ENCODE peak calls at places on chromosomes 1 and 21, in seven cellular contexts. E is IMR-90, B is spleen, N is Peyer's patch, C is endothelial cell of umbilical vein, A is HCT116, X is prostate gland. S is an unnamed sample.

GRCh38 chr1:162562452-162562828 is 918 bp downstream of the UAP1 start:
- DNase-seq in C (peak; percentile 65), A (no peak), N (peak; percentile 61), E (peak; percentile 65), B (no peak), X (peak; percentile 23), S (no peak)

GRCh38 chr1:59138402-59138801 is 158.5 kb upstream of the FGGY start:
- DNase-seq in E (no peak), N (no peak), C (no peak), X (no peak), A (no peak), B (no peak), S (no peak)

GRCh38 chr1:25641329-25641725 is 24.7 kb downstream of the MAN1C1 start:
- DNase-seq in X (no peak), N (no peak), B (no peak), C (no peak), A (no peak), E (no peak), S (no peak)

GRCh38 chr1:119885903-119886783 is 10.2 kb downstream of the ADAM30 start:
- DNase-seq in C (peak; percentile 54), E (peak; percentile 39), X (peak; percentile 35), A (peak; percentile 37), N (peak; percentile 81), B (peak; percentile 81), S (peak; percentile 24)

GRCh38 chr1:55472115-55472514 is 257.0 kb upstream of the USP24 start:
- DNase-seq in A (no peak), C (no peak), N (no peak), E (no peak), B (no peak), X (no peak), S (no peak)

GRCh38 chr1:39110882-39111281 is 84.7 kb downstream of the NDUFS5 start:
- DNase-seq in N (no peak), X (no peak), E (peak; percentile 68), B (no peak), A (no peak), C (no peak), S (no peak)

GRCh38 chr1:110454328-110454727 is 3.4 kb downstream of the PROK1 start:
- DNase-seq in C (no peak), E (no peak), A (no peak), X (no peak), B (no peak), N (no peak), S (no peak)

GRCh38 chr1:70411360-70411844 is 334 bp downstream of the CTH start:
- DNase-seq in E (peak; percentile 39), B (peak; percentile 86), C (no peak), N (no peak), X (no peak), A (no peak), S (no peak)

GRCh38 chr1:31400393-31400792 is 12.6 kb upstream of the SERINC2 start:
- DNase-seq in C (no peak), X (no peak), N (no peak), B (no peak), A (no peak), E (peak; percentile 51), S (no peak)

GRCh38 chr1:233006582-233006981 is 56.2 kb downstream of the NTPCR start:
- DNase-seq in C (no peak), X (no peak), E (peak; percentile 16), A (no peak), N (no peak), B (no peak), S (no peak)

GRCh38 chr1:25246600-25247023 is 642 bp downstream of the RSRP1 start:
- DNase-seq in N (no peak), B (peak; percentile 91), C (no peak), X (no peak), A (no peak), E (no peak), S (peak; percentile 55)

GRCh38 chr1:71417421-71417820 is 336.6 kb upstream of the ZRANB2 start:
- DNase-seq in X (no peak), E (no peak), C (no peak), B (no peak), N (no peak), A (no peak), S (no peak)

GRCh38 chr1:31748265-31748859 is 15.8 kb downstream of the ADGRB2 start:
- DNase-seq in B (no peak), C (no peak), X (no peak), A (no peak), E (peak; percentile 31), N (no peak), S (no peak)

GRCh38 chr1:170539154-170539553 is 7.2 kb downstream of the GORAB start:
- DNase-seq in N (no peak), X (no peak), B (no peak), E (no peak), A (no peak), C (no peak), S (no peak)

GRCh38 chr21:23542097-23542496 is 2065.2 kb downstream of the MRPL39 start:
- DNase-seq in B (no peak), E (no peak), C (no peak), A (no peak), N (no peak), X (no peak), S (no peak)

GRCh38 chr1:212413902-212414327 is 771 bp downstream of the PACC1 start:
- DNase-seq in X (no peak), C (no peak), A (no peak), B (no peak), E (peak; percentile 14), N (no peak), S (peak; percentile 27)

GRCh38 chr1:85576256-85576641 is 4.3 kb upstream of the CCN1 start:
- DNase-seq in E (no peak), C (no peak), B (no peak), X (no peak), N (no peak), A (no peak), S (no peak)
- H3K27ac ChIP-seq in E (peak overlapping the region; percentile 96), C (peak overlapping the region; percentile 98), B (peak overlapping the region; percentile 89), X (peak overlapping the region; percentile 96), N (peak overlapping the region; percentile 98), A (peak overlapping the region; percentile 64), S (peak overlapping the region; percentile 88)

DNA sequence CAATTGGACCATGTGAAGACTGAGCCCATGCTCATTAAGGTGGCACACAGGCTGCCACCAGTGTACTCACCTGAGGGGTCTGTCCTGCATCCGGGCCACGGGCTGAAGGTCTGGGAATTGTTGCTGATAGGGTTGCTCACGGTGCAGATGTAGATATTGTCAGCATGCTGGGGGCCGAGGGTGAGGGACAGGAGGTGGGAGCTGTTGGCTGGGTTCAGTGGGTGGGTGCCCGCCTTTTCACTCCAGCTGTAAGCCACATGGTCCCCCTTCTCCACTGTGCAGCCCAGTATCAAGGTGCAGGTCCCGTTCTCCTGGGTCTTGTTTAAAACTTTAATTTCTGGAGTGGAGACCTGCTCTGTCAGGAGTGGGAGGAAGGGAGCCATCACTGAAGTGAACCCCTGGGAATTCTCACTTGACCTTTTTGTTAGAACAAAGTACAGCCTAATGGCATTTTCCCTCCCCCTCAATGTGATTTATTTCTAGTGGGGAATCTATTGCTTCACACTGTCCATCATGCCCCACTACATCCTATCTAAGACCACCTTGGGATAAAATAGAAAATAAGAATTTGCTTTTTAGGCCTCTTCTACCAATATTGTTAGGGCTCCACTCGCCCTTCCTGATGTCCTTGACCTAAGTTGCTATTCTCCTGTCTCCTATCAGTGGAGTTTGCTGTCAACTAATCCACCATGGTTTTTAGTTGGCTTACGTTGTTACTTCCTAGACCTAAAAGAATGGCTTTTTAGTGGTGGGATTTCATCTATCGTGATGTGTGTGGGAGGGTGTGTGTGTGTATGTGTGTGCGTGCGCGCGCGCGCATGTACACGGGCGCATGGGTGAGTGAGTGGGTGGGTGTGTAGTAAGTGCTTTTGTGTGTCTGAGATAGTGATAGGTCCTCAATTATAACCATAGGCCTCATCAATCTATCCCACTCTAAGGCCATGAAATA is 12.0 kb downstream of the SLAMF1 start:
- DNase-seq in X (no peak), N (no peak), E (no peak), A (no peak), B (no peak), C (no peak), S (no peak)
- TF ChIP-seq POLR2A in X (no peak), N (no peak), E (no peak), A (no peak), B (no peak), C (no peak), S (no peak)

GRCh38 chr1:12206238-12206637 is 23.6 kb upstream of the VPS13D start:
- DNase-seq in A (no peak), E (no peak), X (no peak), N (no peak), C (no peak), B (no peak), S (no peak)

GRCh38 chr1:12209495-12209832 is 20.4 kb upstream of the VPS13D start:
- DNase-seq in B (no peak), A (no peak), N (no peak), X (no peak), E (no peak), C (no peak), S (no peak)

GRCh38 chr1:12208271-12208670 is 21.6 kb upstream of the VPS13D start:
- DNase-seq in C (no peak), B (no peak), X (no peak), N (peak; percentile 49), E (no peak), A (no peak), S (no peak)

GRCh38 chr1:12206792-12207424 is 22.9 kb upstream of the VPS13D start:
- DNase-seq in B (peak; percentile 76), C (no peak), A (no peak), E (no peak), N (peak; percentile 46), X (no peak), S (no peak)

DNA sequence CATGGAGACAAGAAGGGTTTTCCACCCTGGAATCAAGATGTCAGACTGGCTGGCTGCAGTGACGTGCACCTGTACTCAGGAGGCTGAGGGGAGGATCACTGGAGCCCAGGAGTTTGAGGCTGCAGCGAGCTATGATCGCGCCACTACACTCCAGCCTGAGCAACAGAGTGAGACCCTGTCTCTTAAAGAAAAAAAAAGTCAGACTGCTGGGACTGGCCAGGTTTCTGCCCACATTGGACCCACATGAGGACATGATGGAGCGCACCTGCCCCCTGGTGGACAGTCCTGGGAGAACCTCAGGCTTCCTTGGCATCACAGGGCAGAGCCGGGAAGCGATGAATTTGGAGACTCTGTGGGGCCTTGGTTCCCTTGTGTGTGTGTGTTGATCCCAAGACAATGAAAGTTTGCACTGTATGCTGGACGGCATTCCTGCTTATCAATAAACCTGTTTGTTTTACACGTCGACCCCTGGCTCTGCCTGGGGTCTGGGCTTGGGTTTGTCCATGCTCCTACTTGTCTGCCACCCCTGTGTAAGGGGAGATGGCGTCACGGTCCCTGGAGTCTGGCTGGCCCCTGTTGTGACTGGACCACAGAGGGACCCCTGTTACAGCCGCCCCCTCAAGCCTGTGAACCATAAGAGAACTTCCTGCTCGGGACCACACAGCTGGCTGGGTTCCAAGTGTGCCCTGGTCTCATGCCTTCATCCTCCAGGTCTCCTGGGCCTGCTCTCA is 20.9 kb upstream of the VPS13D start:
- DNase-seq in N (peak; percentile 95), B (peak; percentile 94), C (peak; percentile 84), A (peak; percentile 68), X (peak; percentile 76), E (peak; percentile 68), S (peak; percentile 91)
- H3K4me1 ChIP-seq in N (peaks cover 6% of the 10 kb centered on the region), B (peaks cover 50% of the 10 kb centered on the region), C (no peaks in the 10 kb centered on the region), A (peaks cover 6% of the 10 kb centered on the region), X (no peaks in the 10 kb centered on the region), E (no peaks in the 10 kb centered on the region), S (peaks cover 3% of the 10 kb centered on the region)

DNA sequence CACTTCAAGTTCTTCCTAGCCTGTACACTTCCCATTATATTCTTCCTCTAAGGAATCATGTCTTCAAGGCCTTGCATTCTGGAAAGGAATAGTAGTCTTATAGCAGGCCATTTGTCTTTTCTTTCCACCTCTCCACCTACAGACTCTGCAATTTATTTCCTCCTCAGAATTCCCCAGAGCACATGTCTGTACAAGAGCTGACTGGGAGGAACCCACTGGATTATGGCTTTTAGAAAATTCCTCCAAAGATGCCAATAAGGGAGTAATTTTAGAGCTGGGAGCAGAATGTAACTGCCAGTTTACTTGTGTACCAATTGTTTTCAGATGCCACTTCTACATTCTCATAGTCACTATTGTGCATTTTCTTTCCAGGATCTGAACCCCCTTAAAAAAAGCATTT is 3.4 kb upstream of the PSMG1 start:
- DNase-seq in C (no peak), A (no peak), B (no peak), N (no peak), X (no peak), E (no peak), S (no peak)
- H3K27ac ChIP-seq in C (no peak overlapping the region), A (no peak overlapping the region), B (no peak overlapping the region), N (no peak overlapping the region), X (no peak overlapping the region), E (no peak overlapping the region), S (no peak overlapping the region)

S was measured in ovary.